ENCODE peak calls at places on chromosome 12, in nine cellular contexts. One of them, this sample, is unnamed.

GRCh38 chr12:132393991-132394949 is 64.9 kb upstream of the GALNT9 start:
- DNase-seq in LoVo: peak; percentile 44
- DNase-seq in stimulated activated CD8-positive, alpha-beta memory T cell treated with anti-CD3 and anti-CD28 coated beads, Interleukin-15, amount 100 ng/mL, for 48 hours: peak; percentile 13
- DNase-seq in T47D: no peak
- DNase-seq in GM23248: peak; percentile 48
- DNase-seq in pulmonary artery endothelial cell: no peak
- DNase-seq in NT2/D1: no peak
- DNase-seq in left cardiac atrium: no peak
- DNase-seq in A172: peak; percentile 70
- DNase-seq in this sample: no peak

GRCh38 chr12:49983892-49984291 is 11.1 kb downstream of the AQP6 start:
- DNase-seq in pulmonary artery endothelial cell: peak; percentile 69
- DNase-seq in T47D: no peak
- DNase-seq in LoVo: no peak
- DNase-seq in stimulated activated CD8-positive, alpha-beta memory T cell treated with anti-CD3 and anti-CD28 coated beads, Interleukin-15, amount 100 ng/mL, for 48 hours: no peak
- DNase-seq in left cardiac atrium: no peak
- DNase-seq in GM23248: peak; percentile 87
- DNase-seq in A172: peak; percentile 86
- DNase-seq in NT2/D1: no peak
- DNase-seq in this sample: peak; percentile 89

GRCh38 chr12:111777345-111778045 is 10.8 kb downstream of the ALDH2 start:
- DNase-seq in pulmonary artery endothelial cell: no peak
- DNase-seq in LoVo: peak; percentile 76
- DNase-seq in left cardiac atrium: no peak
- DNase-seq in T47D: no peak
- DNase-seq in GM23248: no peak
- DNase-seq in NT2/D1: no peak
- DNase-seq in stimulated activated CD8-positive, alpha-beta memory T cell treated with anti-CD3 and anti-CD28 coated beads, Interleukin-15, amount 100 ng/mL, for 48 hours: no peak
- DNase-seq in A172: no peak
- DNase-seq in this sample: no peak

GRCh38 chr12:45966486-45966885 is 23.9 kb downstream of the SCAF11 start:
- DNase-seq in left cardiac atrium: no peak
- DNase-seq in stimulated activated CD8-positive, alpha-beta memory T cell treated with anti-CD3 and anti-CD28 coated beads, Interleukin-15, amount 100 ng/mL, for 48 hours: no peak
- DNase-seq in A172: peak; percentile 25
- DNase-seq in T47D: peak; percentile 46
- DNase-seq in pulmonary artery endothelial cell: peak; percentile 53
- DNase-seq in LoVo: no peak
- DNase-seq in NT2/D1: no peak
- DNase-seq in GM23248: peak; percentile 79
- DNase-seq in this sample: peak; percentile 82

GRCh38 chr12:52074656-52075408 is 4.7 kb upstream of the SMIM41 start:
- DNase-seq in GM23248: no peak
- DNase-seq in pulmonary artery endothelial cell: no peak
- DNase-seq in stimulated activated CD8-positive, alpha-beta memory T cell treated with anti-CD3 and anti-CD28 coated beads, Interleukin-15, amount 100 ng/mL, for 48 hours: no peak
- DNase-seq in LoVo: no peak
- DNase-seq in NT2/D1: no peak
- DNase-seq in T47D: no peak
- DNase-seq in A172: no peak
- DNase-seq in left cardiac atrium: peak; percentile 7
- DNase-seq in this sample: no peak

GRCh38 chr12:110005319-110005973 is 6.2 kb downstream of the ANKRD13A start:
- DNase-seq in pulmonary artery endothelial cell: no peak
- DNase-seq in NT2/D1: no peak
- DNase-seq in GM23248: no peak
- DNase-seq in A172: no peak
- DNase-seq in T47D: no peak
- DNase-seq in LoVo: no peak
- DNase-seq in left cardiac atrium: no peak
- DNase-seq in stimulated activated CD8-positive, alpha-beta memory T cell treated with anti-CD3 and anti-CD28 coated beads, Interleukin-15, amount 100 ng/mL, for 48 hours: no peak
- DNase-seq in this sample: no peak

GRCh38 chr12:101557092-101557491 is 37.7 kb upstream of the MYBPC1 start:
- DNase-seq in NT2/D1: no peak
- DNase-seq in pulmonary artery endothelial cell: no peak
- DNase-seq in A172: no peak
- DNase-seq in stimulated activated CD8-positive, alpha-beta memory T cell treated with anti-CD3 and anti-CD28 coated beads, Interleukin-15, amount 100 ng/mL, for 48 hours: no peak
- DNase-seq in GM23248: no peak
- DNase-seq in LoVo: no peak
- DNase-seq in left cardiac atrium: no peak
- DNase-seq in T47D: no peak
- DNase-seq in this sample: no peak

GRCh38 chr12:127389923-127390322 is 877.0 kb upstream of the TMEM132C start:
- DNase-seq in left cardiac atrium: no peak
- DNase-seq in pulmonary artery endothelial cell: no peak
- DNase-seq in LoVo: peak; percentile 47
- DNase-seq in A172: peak; percentile 75
- DNase-seq in GM23248: peak; percentile 84
- DNase-seq in NT2/D1: peak; percentile 61
- DNase-seq in T47D: peak; percentile 32
- DNase-seq in stimulated activated CD8-positive, alpha-beta memory T cell treated with anti-CD3 and anti-CD28 coated beads, Interleukin-15, amount 100 ng/mL, for 48 hours: no peak
- DNase-seq in this sample: peak; percentile 87

GRCh38 chr12:66255737-66256136 is 46.6 kb upstream of the HELB start:
- DNase-seq in T47D: no peak
- DNase-seq in NT2/D1: no peak
- DNase-seq in A172: no peak
- DNase-seq in stimulated activated CD8-positive, alpha-beta memory T cell treated with anti-CD3 and anti-CD28 coated beads, Interleukin-15, amount 100 ng/mL, for 48 hours: no peak
- DNase-seq in GM23248: no peak
- DNase-seq in LoVo: no peak
- DNase-seq in left cardiac atrium: no peak
- DNase-seq in pulmonary artery endothelial cell: no peak
- DNase-seq in this sample: no peak

GRCh38 chr12:68154768-68155167 is 4.8 kb downstream of the IFNG start:
- DNase-seq in A172: no peak
- DNase-seq in NT2/D1: no peak
- DNase-seq in T47D: no peak
- DNase-seq in stimulated activated CD8-positive, alpha-beta memory T cell treated with anti-CD3 and anti-CD28 coated beads, Interleukin-15, amount 100 ng/mL, for 48 hours: no peak
- DNase-seq in LoVo: no peak
- DNase-seq in pulmonary artery endothelial cell: no peak
- DNase-seq in left cardiac atrium: no peak
- DNase-seq in GM23248: no peak
- DNase-seq in this sample: no peak

GRCh38 chr12:30106204-30106603 is 322.5 kb upstream of the TMTC1 start:
- DNase-seq in GM23248: no peak
- DNase-seq in LoVo: no peak
- DNase-seq in NT2/D1: no peak
- DNase-seq in left cardiac atrium: no peak
- DNase-seq in T47D: no peak
- DNase-seq in stimulated activated CD8-positive, alpha-beta memory T cell treated with anti-CD3 and anti-CD28 coated beads, Interleukin-15, amount 100 ng/mL, for 48 hours: no peak
- DNase-seq in A172: no peak
- DNase-seq in pulmonary artery endothelial cell: peak; percentile 10
- DNase-seq in this sample: no peak

GRCh38 chr12:117907108-117907689 is 61.6 kb downstream of the KSR2 start:
- DNase-seq in left cardiac atrium: no peak
- DNase-seq in stimulated activated CD8-positive, alpha-beta memory T cell treated with anti-CD3 and anti-CD28 coated beads, Interleukin-15, amount 100 ng/mL, for 48 hours: no peak
- DNase-seq in pulmonary artery endothelial cell: no peak
- DNase-seq in NT2/D1: no peak
- DNase-seq in LoVo: no peak
- DNase-seq in GM23248: no peak
- DNase-seq in T47D: no peak
- DNase-seq in A172: no peak
- DNase-seq in this sample: no peak

GRCh38 chr12:110921262-110921661 is 883 bp upstream of the MYL2 start:
- DNase-seq in pulmonary artery endothelial cell: no peak
- DNase-seq in LoVo: no peak
- DNase-seq in T47D: no peak
- DNase-seq in NT2/D1: no peak
- DNase-seq in GM23248: peak; percentile 68
- DNase-seq in left cardiac atrium: no peak
- DNase-seq in stimulated activated CD8-positive, alpha-beta memory T cell treated with anti-CD3 and anti-CD28 coated beads, Interleukin-15, amount 100 ng/mL, for 48 hours: no peak
- DNase-seq in A172: peak; percentile 83
- DNase-seq in this sample: peak; percentile 37

GRCh38 chr12:22313276-22313995 is 21.1 kb downstream of the ST8SIA1 start:
- DNase-seq in NT2/D1: no peak
- DNase-seq in GM23248: no peak
- DNase-seq in pulmonary artery endothelial cell: no peak
- DNase-seq in T47D: no peak
- DNase-seq in A172: no peak
- DNase-seq in left cardiac atrium: no peak
- DNase-seq in LoVo: no peak
- DNase-seq in stimulated activated CD8-positive, alpha-beta memory T cell treated with anti-CD3 and anti-CD28 coated beads, Interleukin-15, amount 100 ng/mL, for 48 hours: no peak
- DNase-seq in this sample: no peak

GRCh38 chr12:176321-177181 is 37.4 kb downstream of the SLC6A12 start:
- DNase-seq in stimulated activated CD8-positive, alpha-beta memory T cell treated with anti-CD3 and anti-CD28 coated beads, Interleukin-15, amount 100 ng/mL, for 48 hours: no peak
- DNase-seq in T47D: no peak
- DNase-seq in A172: peak; percentile 70
- DNase-seq in NT2/D1: no peak
- DNase-seq in LoVo: peak; percentile 74
- DNase-seq in pulmonary artery endothelial cell: no peak
- DNase-seq in GM23248: peak; percentile 55
- DNase-seq in left cardiac atrium: no peak
- DNase-seq in this sample: peak; percentile 48

GRCh38 chr12:18224745-18225144 is 36.6 kb upstream of the PIK3C2G start:
- DNase-seq in T47D: peak; percentile 6
- DNase-seq in pulmonary artery endothelial cell: no peak
- DNase-seq in LoVo: peak; percentile 39
- DNase-seq in left cardiac atrium: no peak
- DNase-seq in A172: peak; percentile 36
- DNase-seq in NT2/D1: peak; percentile 80
- DNase-seq in stimulated activated CD8-positive, alpha-beta memory T cell treated with anti-CD3 and anti-CD28 coated beads, Interleukin-15, amount 100 ng/mL, for 48 hours: no peak
- DNase-seq in GM23248: peak; percentile 68
- DNase-seq in this sample: peak; percentile 76

GRCh38 chr12:34598851-34599529 is 576.7 kb downstream of the ALG10 start:
- DNase-seq in stimulated activated CD8-positive, alpha-beta memory T cell treated with anti-CD3 and anti-CD28 coated beads, Interleukin-15, amount 100 ng/mL, for 48 hours: no peak
- DNase-seq in pulmonary artery endothelial cell: no peak
- DNase-seq in left cardiac atrium: no peak
- DNase-seq in GM23248: no peak
- DNase-seq in T47D: no peak
- DNase-seq in LoVo: no peak
- DNase-seq in A172: no peak
- DNase-seq in NT2/D1: no peak
- DNase-seq in this sample: no peak

GRCh38 chr12:6604254-6605029 is 2.7 kb downstream of the CHD4 start:
- DNase-seq in pulmonary artery endothelial cell: no peak
- DNase-seq in GM23248: peak; percentile 47
- DNase-seq in NT2/D1: no peak
- DNase-seq in A172: no peak
- DNase-seq in stimulated activated CD8-positive, alpha-beta memory T cell treated with anti-CD3 and anti-CD28 coated beads, Interleukin-15, amount 100 ng/mL, for 48 hours: no peak
- DNase-seq in LoVo: no peak
- DNase-seq in T47D: no peak
- DNase-seq in left cardiac atrium: peak; percentile 43
- DNase-seq in this sample: peak; percentile 59

GRCh38 chr12:64452559-64453329 is 824 bp downstream of the TBK1 start:
- DNase-seq in GM23248: peak; percentile 94
- DNase-seq in LoVo: peak; percentile 89
- DNase-seq in T47D: peak; percentile 52
- DNase-seq in left cardiac atrium: no peak
- DNase-seq in NT2/D1: no peak
- DNase-seq in stimulated activated CD8-positive, alpha-beta memory T cell treated with anti-CD3 and anti-CD28 coated beads, Interleukin-15, amount 100 ng/mL, for 48 hours: no peak
- DNase-seq in pulmonary artery endothelial cell: peak; percentile 35
- DNase-seq in A172: peak; percentile 62
- DNase-seq in this sample: peak; percentile 91

GRCh38 chr12:70774055-70774454 is 136.8 kb upstream of the PTPRB start:
- DNase-seq in LoVo: no peak
- DNase-seq in left cardiac atrium: no peak
- DNase-seq in GM23248: peak; percentile 86
- DNase-seq in A172: peak; percentile 4
- DNase-seq in pulmonary artery endothelial cell: no peak
- DNase-seq in NT2/D1: no peak
- DNase-seq in T47D: no peak
- DNase-seq in stimulated activated CD8-positive, alpha-beta memory T cell treated with anti-CD3 and anti-CD28 coated beads, Interleukin-15, amount 100 ng/mL, for 48 hours: no peak
- DNase-seq in this sample: peak; percentile 46

GRCh38 chr12:79838359-79838758 is 96.5 kb downstream of the PPP1R12A start:
- DNase-seq in NT2/D1: no peak
- DNase-seq in A172: no peak
- DNase-seq in pulmonary artery endothelial cell: no peak
- DNase-seq in left cardiac atrium: no peak
- DNase-seq in GM23248: no peak
- DNase-seq in T47D: no peak
- DNase-seq in LoVo: no peak
- DNase-seq in stimulated activated CD8-positive, alpha-beta memory T cell treated with anti-CD3 and anti-CD28 coated beads, Interleukin-15, amount 100 ng/mL, for 48 hours: no peak
- DNase-seq in this sample: no peak

GRCh38 chr12:124771462-124772361 is 92.0 kb downstream of the SCARB1 start:
- DNase-seq in stimulated activated CD8-positive, alpha-beta memory T cell treated with anti-CD3 and anti-CD28 coated beads, Interleukin-15, amount 100 ng/mL, for 48 hours: peak; percentile 69
- DNase-seq in GM23248: peak; percentile 79
- DNase-seq in A172: no peak
- DNase-seq in T47D: peak; percentile 72
- DNase-seq in left cardiac atrium: peak; percentile 89
- DNase-seq in pulmonary artery endothelial cell: no peak
- DNase-seq in NT2/D1: peak; percentile 70
- DNase-seq in LoVo: peak; percentile 82
- DNase-seq in this sample: peak; percentile 74

GRCh38 chr12:10750385-10750727 is 27.2 kb upstream of the YBX3 start:
- DNase-seq in stimulated activated CD8-positive, alpha-beta memory T cell treated with anti-CD3 and anti-CD28 coated beads, Interleukin-15, amount 100 ng/mL, for 48 hours: no peak
- DNase-seq in T47D: no peak
- DNase-seq in NT2/D1: no peak
- DNase-seq in A172: no peak
- DNase-seq in GM23248: no peak
- DNase-seq in left cardiac atrium: no peak
- DNase-seq in LoVo: no peak
- DNase-seq in pulmonary artery endothelial cell: no peak
- DNase-seq in this sample: no peak

GRCh38 chr12:58750484-58750883 is 169.8 kb downstream of the LRIG3 start:
- DNase-seq in NT2/D1: no peak
- DNase-seq in LoVo: no peak
- DNase-seq in left cardiac atrium: no peak
- DNase-seq in GM23248: peak; percentile 96
- DNase-seq in T47D: no peak
- DNase-seq in stimulated activated CD8-positive, alpha-beta memory T cell treated with anti-CD3 and anti-CD28 coated beads, Interleukin-15, amount 100 ng/mL, for 48 hours: no peak
- DNase-seq in pulmonary artery endothelial cell: no peak
- DNase-seq in A172: peak; percentile 64
- DNase-seq in this sample: peak; percentile 76

GRCh38 chr12:17588968-17589367 is 501.0 kb downstream of the RERGL start:
- DNase-seq in LoVo: peak; percentile 37
- DNase-seq in stimulated activated CD8-positive, alpha-beta memory T cell treated with anti-CD3 and anti-CD28 coated beads, Interleukin-15, amount 100 ng/mL, for 48 hours: no peak
- DNase-seq in pulmonary artery endothelial cell: no peak
- DNase-seq in T47D: peak; percentile 1
- DNase-seq in left cardiac atrium: no peak
- DNase-seq in A172: peak; percentile 38
- DNase-seq in NT2/D1: peak; percentile 50
- DNase-seq in GM23248: peak; percentile 37
- DNase-seq in this sample: no peak

GRCh38 chr12:117596968-117597367 is 235.5 kb upstream of the NOS1 start:
- DNase-seq in pulmonary artery endothelial cell: no peak
- DNase-seq in T47D: no peak
- DNase-seq in NT2/D1: no peak
- DNase-seq in GM23248: no peak
- DNase-seq in stimulated activated CD8-positive, alpha-beta memory T cell treated with anti-CD3 and anti-CD28 coated beads, Interleukin-15, amount 100 ng/mL, for 48 hours: no peak
- DNase-seq in LoVo: no peak
- DNase-seq in left cardiac atrium: no peak
- DNase-seq in A172: peak; percentile 37
- DNase-seq in this sample: no peak

GRCh38 chr12:45565590-45565989 is 163.9 kb upstream of the ARID2 start:
- DNase-seq in A172: no peak
- DNase-seq in LoVo: no peak
- DNase-seq in pulmonary artery endothelial cell: no peak
- DNase-seq in left cardiac atrium: no peak
- DNase-seq in NT2/D1: no peak
- DNase-seq in GM23248: no peak
- DNase-seq in T47D: no peak
- DNase-seq in stimulated activated CD8-positive, alpha-beta memory T cell treated with anti-CD3 and anti-CD28 coated beads, Interleukin-15, amount 100 ng/mL, for 48 hours: no peak
- DNase-seq in this sample: no peak

GRCh38 chr12:108505121-108505520 is 10.0 kb upstream of the FICD start:
- DNase-seq in stimulated activated CD8-positive, alpha-beta memory T cell treated with anti-CD3 and anti-CD28 coated beads, Interleukin-15, amount 100 ng/mL, for 48 hours: no peak
- DNase-seq in LoVo: no peak
- DNase-seq in left cardiac atrium: no peak
- DNase-seq in pulmonary artery endothelial cell: no peak
- DNase-seq in T47D: no peak
- DNase-seq in A172: no peak
- DNase-seq in GM23248: no peak
- DNase-seq in NT2/D1: no peak
- DNase-seq in this sample: no peak

GRCh38 chr12:4006743-4007142 is 133.5 kb upstream of the PARP11 start:
- DNase-seq in NT2/D1: no peak
- DNase-seq in left cardiac atrium: no peak
- DNase-seq in GM23248: no peak
- DNase-seq in pulmonary artery endothelial cell: no peak
- DNase-seq in LoVo: peak; percentile 49
- DNase-seq in stimulated activated CD8-positive, alpha-beta memory T cell treated with anti-CD3 and anti-CD28 coated beads, Interleukin-15, amount 100 ng/mL, for 48 hours: no peak
- DNase-seq in A172: no peak
- DNase-seq in T47D: no peak
- DNase-seq in this sample: no peak

GRCh38 chr12:131351319-131352028 is 359.4 kb upstream of the SFSWAP start:
- DNase-seq in LoVo: no peak
- DNase-seq in NT2/D1: no peak
- DNase-seq in A172: peak; percentile 22
- DNase-seq in GM23248: no peak
- DNase-seq in left cardiac atrium: no peak
- DNase-seq in stimulated activated CD8-positive, alpha-beta memory T cell treated with anti-CD3 and anti-CD28 coated beads, Interleukin-15, amount 100 ng/mL, for 48 hours: no peak
- DNase-seq in T47D: no peak
- DNase-seq in pulmonary artery endothelial cell: no peak
- DNase-seq in this sample: no peak

GRCh38 chr12:54477259-54477658 is 3.9 kb upstream of the GTSF1 start:
- DNase-seq in NT2/D1: no peak
- DNase-seq in left cardiac atrium: no peak
- DNase-seq in T47D: no peak
- DNase-seq in stimulated activated CD8-positive, alpha-beta memory T cell treated with anti-CD3 and anti-CD28 coated beads, Interleukin-15, amount 100 ng/mL, for 48 hours: no peak
- DNase-seq in A172: no peak
- DNase-seq in LoVo: no peak
- DNase-seq in GM23248: no peak
- DNase-seq in pulmonary artery endothelial cell: no peak
- DNase-seq in this sample: no peak